ENCODE peak calls at places on chromosomes 3 and 15, in six cellular contexts. N, O, X, W, T and P are unnamed samples.

GRCh38 chr3:187211532-187212274 is 14.4 kb downstream of the RTP1 start:
- DNase-seq in N (peak), O (peak), X (no peak), W (no peak), T (no peak), P (no peak)

GRCh38 chr3:127454968-127455367 is 135.6 kb downstream of the TPRA1 start:
- DNase-seq in N (no peak), O (no peak), X (no peak), W (no peak), T (no peak), P (no peak)

GRCh38 chr3:196559826-196560225 is 8.5 kb downstream of the WDR53 start:
- DNase-seq in N (peak), O (no peak), X (no peak), W (no peak), T (no peak), P (no peak)

GRCh38 chr15:82139823-82140268 is 94.0 kb upstream of the MEX3B start:
- DNase-seq in N (peak), O (peak), X (no peak), W (no peak), T (no peak), P (peak)

GRCh38 chr3:143820466-143821221 is 27.6 kb downstream of the SLC9A9 start:
- DNase-seq in N (peak), O (no peak), X (no peak), W (no peak), T (peak), P (no peak)

GRCh38 chr15:38707802-38708671 is 143.4 kb upstream of the RASGRP1 start:
- DNase-seq in N (peak), O (peak), X (no peak), W (no peak), T (no peak), P (peak)

GRCh38 chr3:61985020-61985419 is 388.3 kb downstream of the FEZF2 start:
- DNase-seq in N (peak), O (peak), X (no peak), W (peak), T (no peak), P (peak)

GRCh38 chr15:36361351-36361870 is 218.0 kb upstream of the CDIN1 start:
- DNase-seq in N (peak), O (peak), X (no peak), W (no peak), T (no peak), P (no peak)

GRCh38 chr15:61748529-61748928 is 311.7 kb downstream of the VPS13C start:
- DNase-seq in N (peak), O (no peak), X (no peak), W (no peak), T (no peak), P (no peak)

GRCh38 chr3:41847679-41848078 is 114.2 kb downstream of the ULK4 start:
- DNase-seq in N (no peak), O (no peak), X (no peak), W (no peak), T (no peak), P (no peak)

GRCh38 chr15:78914027-78914764 is 30.6 kb downstream of the CTSH start:
- DNase-seq in N (no peak), O (no peak), X (no peak), W (no peak), T (no peak), P (peak)

GRCh38 chr3:23292432-23292831 is 89.3 kb downstream of the UBE2E2 start:
- DNase-seq in N (no peak), O (no peak), X (no peak), W (no peak), T (no peak), P (no peak)

GRCh38 chr3:193095366-193095765 is 145.7 kb upstream of the PLAAT1 start:
- DNase-seq in N (peak), O (no peak), X (no peak), W (no peak), T (no peak), P (no peak)

GRCh38 chr3:111069974-111070751 is 1.5 kb upstream of the NECTIN3 start:
- DNase-seq in N (peak), O (no peak), X (peak), W (no peak), T (no peak), P (no peak)

GRCh38 chr15:73341886-73342600 is 26.7 kb downstream of the HCN4 start:
- DNase-seq in N (no peak), O (no peak), X (no peak), W (no peak), T (peak), P (no peak)

GRCh38 chr3:62667714-62668113 is 207.5 kb downstream of the CADPS start:
- DNase-seq in N (no peak), O (no peak), X (no peak), W (no peak), T (no peak), P (no peak)

GRCh38 chr15:67165653-67166260 is 88.7 kb downstream of the AAGAB start:
- DNase-seq in N (no peak), O (peak), X (no peak), W (no peak), T (no peak), P (no peak)

GRCh38 chr3:106423321-106424225 is 554.8 kb upstream of the CBLB start:
- DNase-seq in N (no peak), O (no peak), X (no peak), W (no peak), T (no peak), P (no peak)

GRCh38 chr15:82398785-82399184 is 30.8 kb upstream of the GOLGA6L9 start:
- DNase-seq in N (no peak), O (no peak), X (no peak), W (no peak), T (no peak), P (no peak)

GRCh38 chr3:33315826-33316225 is 38.6 kb downstream of the FBXL2 start:
- DNase-seq in N (peak), O (peak), X (no peak), W (no peak), T (no peak), P (no peak)